ENCODE peak calls at places on chromosomes 13 and 19, in five cellular contexts. R, N, P, O and F are unnamed samples. For H3K4me1, the result is how much of the 10 kb centered on the place peaks cover.

GRCh38 chr13:19178901-19179593 is 2.6 kb downstream of the TUBA3C start:
- DNase-seq in P (no peak), N (no peak), R (no peak), O (no peak), F (no peak)

GRCh38 chr13:111908391-111908790 is 158.6 kb upstream of the SOX1 start:
- DNase-seq in O (no peak), N (peak), P (no peak), R (no peak), F (no peak)

GRCh38 chr19:1001538-1002166 is 1.4 kb downstream of the GRIN3B start:
- DNase-seq in R (no peak), P (peak), O (no peak), N (peak), F (peak)

GRCh38 chr19:16216744-16217670 is 19.3 kb downstream of the AP1M1 start:
- DNase-seq in R (no peak), N (no peak), P (no peak), O (no peak), F (no peak)

GRCh38 chr19:51259348-51260245 is 8.7 kb downstream of the SIGLECL1 start:
- DNase-seq in R (peak), N (peak), O (peak), P (peak), F (peak)

GRCh38 chr19:28044477-28044876 is 1168.5 kb downstream of the UQCRFS1 start:
- DNase-seq in O (no peak), P (no peak), N (no peak), R (no peak), F (no peak)

GRCh38 chr13:29846475-29847256 is 3.8 kb downstream of the UBL3 start:
- DNase-seq in O (no peak), P (no peak), R (no peak), N (no peak), F (no peak)

GRCh38 chr19:19096641-19097627 is 33.1 kb downstream of the SLC25A42 start:
- DNase-seq in N (no peak), P (no peak), R (peak), O (no peak), F (no peak)

GRCh38 chr19:5031231-5032100 is 62.6 kb downstream of the KDM4B start:
- DNase-seq in O (peak), N (peak), R (peak), P (peak), F (peak)

GRCh38 chr13:99916366-99917103 is 55.0 kb downstream of the ZIC5 start:
- DNase-seq in R (peak), N (no peak), P (no peak), O (no peak), F (peak)

GRCh38 chr13:81927347-81927746 is 1586.4 kb upstream of the SPRY2 start:
- DNase-seq in N (peak), P (no peak), O (no peak), R (no peak), F (peak)

GRCh38 chr13:93249259-93249917 is 22.8 kb downstream of the GPC6 start:
- DNase-seq in N (no peak), R (no peak), P (no peak), O (no peak), F (peak)

GRCh38 chr13:99984463-99985242 is 3.1 kb downstream of the ZIC2 start:
- DNase-seq in N (peak), R (no peak), P (no peak), O (no peak), F (no peak)

GRCh38 chr13:82088781-82089180 is 1747.9 kb upstream of the SPRY2 start:
- DNase-seq in P (no peak), O (no peak), R (no peak), N (no peak), F (peak)

GRCh38 chr19:1026189-1027019 is at the start of gene CNN2:
- DNase-seq in R (peak), N (peak), P (peak), O (no peak), F (peak)

GRCh38 chr19:19403373-19403901 is 2.0 kb upstream of the GATAD2A start:
- DNase-seq in R (no peak), P (no peak), O (no peak), N (no peak), F (peak)

GRCh38 chr13:42369071-42369795 is 97.3 kb downstream of the AKAP11 start:
- DNase-seq in P (no peak), N (no peak), R (no peak), O (no peak), F (no peak)

GRCh38 chr19:1066748-1067340 is at the start of gene ARHGAP45:
- DNase-seq in O (no peak), P (no peak), R (no peak), N (no peak), F (no peak)

GRCh38 chr19:4896372-4896771 is 6.3 kb downstream of the ARRDC5 start:
- DNase-seq in R (no peak), P (no peak), N (no peak), O (no peak), F (peak)

GRCh38 chr13:39590466-39591036 is 12.4 kb downstream of the LHFPL6 start:
- DNase-seq in P (no peak), N (no peak), R (no peak), O (no peak), F (no peak)

GRCh38 chr19:35099897-35100275 is 15.7 kb upstream of the FXYD3 start:
- DNase-seq in P (no peak), R (no peak), N (no peak), O (no peak), F (no peak)

GRCh38 chr13:37657134-37657533 is 58.6 kb upstream of the POSTN start:
- DNase-seq in P (no peak), N (no peak), O (no peak), R (peak), F (peak)

GRCh38 chr19:27746691-27747380 is 1466.1 kb downstream of the UQCRFS1 start:
- DNase-seq in O (peak), R (no peak), P (no peak), N (peak), F (no peak)

GRCh38 chr19:5567971-5568407 is 236 bp upstream of the TINCR start:
- DNase-seq in O (no peak), R (peak), N (no peak), P (no peak), F (no peak)

GRCh38 chr19:45862564-45863334 is at the start of gene SYMPK:
- DNase-seq in O (peak), N (peak), R (peak), P (peak), F (peak)

GRCh38 chr19:4596033-4596904 is 36.8 kb upstream of the SEMA6B start:
- DNase-seq in R (no peak), P (no peak), N (peak), O (no peak), F (no peak)

GRCh38 chr13:76643596-76643995 is 242.6 kb downstream of the KCTD12 start:
- DNase-seq in R (no peak), O (no peak), P (no peak), N (no peak), F (no peak)

GRCh38 chr13:37127706-37128241 is 22.3 kb upstream of the CSNK1A1L start:
- DNase-seq in R (no peak), N (no peak), O (no peak), P (no peak), F (peak)

GRCh38 chr13:86922936-86923335 is 748.2 kb upstream of the SLITRK5 start:
- DNase-seq in O (no peak), P (no peak), N (no peak), R (no peak), F (peak)
- H3K18ac ChIP-seq in O (no peak), P (no peak), N (no peak), R (no peak), F (peak)

DNA sequence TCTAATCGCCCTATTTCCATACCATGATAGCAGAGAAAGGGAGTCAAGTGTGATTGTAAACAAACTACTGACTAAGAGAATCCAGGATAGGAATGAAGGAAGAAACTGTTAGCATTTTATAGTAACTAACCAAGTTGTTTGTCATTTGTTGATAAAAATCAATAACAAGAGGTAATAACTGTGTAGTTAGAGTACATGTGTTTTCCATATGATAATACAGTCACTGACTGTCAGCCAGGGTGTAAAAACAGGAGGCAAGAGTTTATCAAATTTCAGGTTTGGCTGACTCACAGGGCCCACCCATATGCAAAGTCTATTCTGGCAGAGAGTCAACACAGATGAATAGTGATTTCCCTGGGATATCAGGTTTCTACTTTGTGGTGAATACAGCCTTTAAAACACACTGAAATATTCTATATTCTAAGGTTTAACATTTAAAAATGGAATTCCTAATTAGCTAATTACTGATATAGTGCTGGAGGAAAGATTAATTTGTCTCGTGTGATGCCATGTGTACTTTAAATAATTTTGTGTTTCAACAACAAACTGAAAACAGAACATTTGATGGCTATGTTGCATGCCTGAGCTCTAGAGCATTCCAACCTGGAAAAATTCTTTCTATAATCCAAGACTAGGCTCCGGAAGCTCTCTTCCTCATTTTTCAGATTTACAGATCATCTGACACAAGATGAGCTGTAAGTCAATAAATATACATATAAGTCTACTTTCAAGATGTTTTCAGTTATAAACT is 6.0 kb upstream of the FOXO1 start:
- DNase-seq in P (no peak), R (no peak), O (no peak), N (no peak), F (peak)
- H3K4me1 ChIP-seq in P (under half), R (under half), O (under half), N (under half), F (under half)

GRCh38 chr19:39174558-39175544 is 21.9 kb upstream of the NCCRP1 start:
- DNase-seq in N (no peak), O (no peak), P (no peak), R (no peak), F (no peak)

GRCh38 chr19:39177736-39178135 is 19.0 kb upstream of the NCCRP1 start:
- DNase-seq in N (no peak), R (no peak), O (no peak), P (no peak), F (no peak)

GRCh38 chr19:39178296-39179006 is 18.3 kb upstream of the NCCRP1 start:
- DNase-seq in P (no peak), O (no peak), N (no peak), R (no peak), F (no peak)

GRCh38 chr19:39175564-39175963 is 21.2 kb upstream of the NCCRP1 start:
- DNase-seq in R (no peak), N (no peak), P (no peak), O (no peak), F (no peak)

DNA sequence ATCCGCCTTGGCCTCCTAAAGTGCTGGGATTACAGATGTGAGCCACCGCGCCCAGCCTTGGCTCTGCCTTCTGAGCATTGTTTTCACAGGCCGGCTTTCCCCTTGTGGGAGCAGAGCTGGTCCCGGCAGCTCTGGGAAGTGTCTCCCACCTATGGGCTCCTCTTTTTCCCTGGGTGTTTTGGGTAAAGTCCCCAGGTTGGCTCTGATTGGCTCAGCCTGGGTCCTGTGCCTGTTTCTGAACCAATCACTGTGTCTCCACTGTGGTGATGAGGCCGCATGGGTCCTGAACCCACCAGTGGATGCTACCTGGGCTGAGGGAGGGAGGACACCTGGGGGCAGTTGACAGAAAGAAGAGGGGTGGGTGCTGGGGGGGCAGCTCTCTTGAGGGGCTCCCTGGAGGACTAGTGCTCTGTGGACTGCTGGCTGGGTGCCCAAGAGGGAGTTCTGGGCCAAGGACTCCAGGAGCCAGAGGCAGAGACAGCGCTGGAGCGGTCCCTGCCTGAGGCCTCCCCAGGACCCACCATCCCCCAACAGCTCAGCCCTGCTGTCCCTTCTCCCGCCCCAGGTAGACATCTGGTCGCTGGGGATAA is 19.6 kb upstream of the NCCRP1 start:
- DNase-seq in P (no peak), N (no peak), R (no peak), O (no peak), F (no peak)
- H2BK12ac ChIP-seq in P (no peak), N (no peak), R (no peak), O (no peak), F (no peak)

GRCh38 chr19:37217855-37218591 is at the start of gene ZNF383:
- DNase-seq in P (peak), R (peak), N (peak), O (peak), F (peak)
- H3K18ac ChIP-seq in P (peak), R (peak), N (peak), O (peak), F (peak)

GRCh38 chr13:26988059-26988769 is 183.4 kb downstream of the USP12 start:
- DNase-seq in P (no peak), N (no peak), O (no peak), R (no peak), F (no peak)
- H3K4me1 ChIP-seq in P (under half), N (under half), O (under half), R (under half), F (under half)

GRCh38 chr13:50191004-50191403 is 175.8 kb downstream of the KCNRG start:
- DNase-seq in P (no peak), R (no peak), N (no peak), O (no peak), F (no peak)

GRCh38 chr13:50187352-50188029 is 172.2 kb downstream of the KCNRG start:
- DNase-seq in O (no peak), R (peak), N (no peak), P (no peak), F (peak)

GRCh38 chr13:50192272-50192813 is 177.1 kb downstream of the KCNRG start:
- DNase-seq in O (no peak), P (no peak), N (no peak), R (no peak), F (no peak)

GRCh38 chr13:50189450-50189849 is 174.2 kb downstream of the KCNRG start:
- DNase-seq in O (no peak), R (no peak), P (no peak), N (no peak), F (no peak)

DNA sequence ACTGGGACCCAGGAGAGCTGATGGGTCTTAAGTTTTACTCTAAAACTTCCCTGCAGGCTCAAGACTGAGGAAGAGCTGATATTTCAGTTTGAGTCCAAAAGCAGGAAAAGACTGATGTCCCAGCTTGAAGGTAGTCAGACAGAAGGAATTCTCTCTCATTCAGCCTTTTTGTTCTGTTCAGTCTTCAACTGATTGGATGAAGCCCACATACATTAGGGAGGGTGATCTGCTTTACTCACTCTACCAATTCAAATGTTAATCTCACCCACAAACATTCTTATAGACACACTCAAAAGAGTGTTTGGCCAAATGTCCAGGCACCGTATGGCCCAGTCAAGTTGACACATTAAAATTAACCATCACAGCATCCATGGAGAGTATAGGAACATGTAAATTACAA is 173.5 kb downstream of the KCNRG start:
- DNase-seq in O (no peak), R (no peak), N (no peak), P (no peak), F (no peak)
- H2BK12ac ChIP-seq in O (no peak), R (no peak), N (no peak), P (no peak), F (no peak)

DNA sequence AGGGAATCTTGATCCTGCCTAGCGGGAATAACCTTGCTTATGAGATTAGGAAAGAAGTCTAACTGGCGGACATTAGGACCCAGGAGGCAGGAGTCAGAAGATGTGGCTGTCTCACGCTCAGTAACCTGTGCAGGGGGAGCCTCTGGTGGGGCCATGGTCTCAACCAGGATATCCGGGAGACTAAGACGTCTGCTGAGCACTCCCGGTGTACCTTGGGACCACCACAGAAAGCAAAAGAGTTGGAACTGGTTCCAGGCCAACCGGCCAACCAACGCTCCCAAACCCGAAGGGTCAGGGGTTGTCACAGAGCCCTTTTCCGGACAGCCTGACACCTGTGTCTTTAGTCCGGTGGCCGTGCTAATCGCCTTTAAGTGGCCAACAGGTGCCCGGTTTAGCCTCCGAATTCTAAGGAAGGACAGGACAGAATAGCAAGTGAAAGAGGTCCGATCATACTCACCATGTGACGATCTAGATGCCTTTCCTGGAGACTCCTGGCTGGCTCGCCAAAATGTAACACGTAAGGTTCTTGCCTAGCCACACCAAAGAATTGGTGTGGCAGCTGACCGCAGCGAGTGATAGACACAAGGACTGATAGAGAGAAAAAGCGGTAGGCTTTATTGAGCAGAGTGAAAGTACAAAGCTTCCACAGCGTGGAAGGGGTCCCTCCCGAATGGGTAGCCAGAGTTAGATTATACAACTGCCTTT is 103.9 kb upstream of the DIAPH3 start:
- DNase-seq in R (no peak), O (no peak), P (no peak), N (peak), F (peak)
- H3K18ac ChIP-seq in R (no peak), O (no peak), P (no peak), N (no peak), F (no peak)

GRCh38 chr13:97321616-97322321 is 99.6 kb downstream of the MBNL2 start:
- DNase-seq in N (no peak), O (no peak), P (no peak), R (no peak), F (no peak)
- H3K4me1 ChIP-seq in N (under half), O (under half), P (under half), R (under half), F (under half)

DNA sequence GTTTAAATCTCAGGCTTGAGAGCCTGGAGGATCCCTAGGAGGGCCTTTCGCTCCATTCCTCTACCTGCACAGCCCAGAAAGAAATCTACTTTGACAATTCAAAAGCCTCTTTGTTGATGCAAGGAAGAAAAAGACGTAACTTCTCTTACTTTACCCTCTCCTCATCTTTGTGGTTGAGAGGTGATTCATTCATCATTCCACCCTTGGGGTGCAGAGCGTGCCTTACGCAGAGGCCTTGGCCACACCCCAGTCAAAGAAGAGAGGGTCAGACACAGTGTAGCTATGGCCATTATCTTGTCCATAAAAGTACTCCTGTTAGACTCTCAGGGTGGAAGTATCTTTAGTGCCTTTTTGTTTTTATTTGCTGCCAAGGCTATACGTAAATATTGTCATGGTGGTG is 184.0 kb downstream of the IRS2 start:
- DNase-seq in O (no peak), R (no peak), N (no peak), P (no peak), F (no peak)
- H2BK12ac ChIP-seq in O (no peak), R (no peak), N (no peak), P (no peak), F (no peak)

DNA sequence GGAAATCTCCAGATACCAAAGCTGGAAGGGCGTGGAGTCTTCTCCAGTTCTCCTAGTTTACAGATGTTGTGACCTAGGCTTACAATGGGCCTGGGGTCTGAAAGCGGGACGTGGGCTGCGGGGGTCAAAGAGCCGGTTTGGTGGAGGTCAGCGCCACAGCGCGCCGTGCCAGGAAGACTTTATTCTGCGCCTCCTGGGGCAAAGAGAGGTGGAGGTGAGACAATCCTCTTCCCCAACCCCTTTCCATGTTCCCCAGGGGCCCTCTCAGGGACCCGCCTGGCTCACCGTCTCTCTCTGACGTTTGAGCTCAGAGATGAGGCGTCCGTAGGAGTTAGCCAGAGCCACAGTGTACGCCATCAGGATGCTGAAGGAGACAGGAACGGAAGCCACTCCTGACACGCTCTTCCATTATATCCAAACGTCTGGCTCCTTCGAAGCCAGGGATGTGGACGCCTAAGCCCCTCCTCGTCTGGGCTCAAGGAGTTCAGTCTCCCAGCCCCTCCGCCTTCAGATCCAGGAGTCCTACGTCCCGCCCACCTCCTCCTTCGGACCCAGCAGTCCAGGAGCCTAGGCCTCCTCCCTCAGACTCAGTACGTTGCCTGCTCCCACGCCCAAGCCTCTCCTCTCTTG is 776 bp upstream of the LENG1 start:
- DNase-seq in R (no peak), N (no peak), O (no peak), P (no peak), F (peak)
- H3K18ac ChIP-seq in R (peak), N (peak), O (no peak), P (peak), F (peak)